ENCODE peak calls at places on chromosomes 4 and X, in six cellular contexts. M is occipital lobe, B is T-cell, H is astrocyte of the spinal cord, N is fibroblast of lung, I is cardiac muscle cell. J is an unnamed sample.

GRCh38 chrX:39675619-39676018 is 422.1 kb downstream of the BCOR start:
- DNase-seq in I (peak), N (no peak), H (no peak), B (no peak), M (no peak), J (no peak)

GRCh38 chr4:103996059-103996458 is 276.3 kb upstream of the TACR3 start:
- DNase-seq in B (no peak), H (peak), M (no peak), N (peak), I (peak), J (no peak)

GRCh38 chr4:156568479-156568878 is 403.1 kb downstream of the PDGFC start:
- DNase-seq in I (no peak), B (no peak), H (no peak), N (no peak), M (no peak), J (no peak)

GRCh38 chr4:37742149-37742548 is 56.0 kb upstream of the RELL1 start:
- DNase-seq in N (no peak), I (no peak), H (no peak), B (no peak), M (no peak), J (no peak)

GRCh38 chr4:1738410-1738809 is 17.1 kb downstream of the TACC3 start:
- DNase-seq in B (no peak), H (no peak), M (no peak), N (no peak), I (no peak), J (no peak)

GRCh38 chr4:145716200-145716599 is 36.3 kb downstream of the C4orf51 start:
- DNase-seq in B (no peak), N (peak), H (peak), M (no peak), I (peak), J (no peak)

GRCh38 chr4:70326052-70326451 is 8.7 kb upstream of the CABS1 start:
- DNase-seq in I (no peak), M (no peak), H (no peak), B (no peak), N (no peak), J (no peak)

GRCh38 chrX:95290455-95290854 is 1394.2 kb upstream of the DIAPH2 start:
- DNase-seq in B (no peak), M (no peak), H (peak), I (no peak), N (no peak), J (no peak)